ENCODE peak calls at places on chromosomes 6 and 20, in four cellular contexts. U is endothelial cell of umbilical vein, B is A549, G is fibroblast of lung. P is an unnamed sample.

GRCh38 chr20:48583801-48584200 is 244.0 kb downstream of the PREX1 start:
- DNase-seq in U (no peak), G (no peak), B (no peak), P (no peak)

GRCh38 chr6:120384671-120385070 is 949.6 kb downstream of the TBC1D32 start:
- DNase-seq in U (no peak), B (no peak), G (peak), P (peak)

GRCh38 chr6:146287691-146288369 is 255.8 kb upstream of the RAB32 start:
- DNase-seq in B (no peak), U (peak), G (peak), P (no peak)

GRCh38 chr6:6752129-6752528 is 163.6 kb downstream of the LY86 start:
- DNase-seq in U (no peak), B (no peak), G (peak), P (no peak)

GRCh38 chr20:35539756-35540212 is 2.1 kb upstream of the ERGIC3 start:
- DNase-seq in U (no peak), G (no peak), B (no peak), P (peak)

GRCh38 chr6:170238741-170239565 is 51.9 kb downstream of the DLL1 start:
- DNase-seq in G (no peak), B (no peak), U (no peak), P (no peak)

GRCh38 chr6:93079061-93079460 is 340.3 kb downstream of the EPHA7 start:
- DNase-seq in B (no peak), U (no peak), G (no peak), P (no peak)

GRCh38 chr6:56772737-56773184 is 130.1 kb upstream of the DST start:
- DNase-seq in U (peak), G (peak), B (peak), P (peak)

GRCh38 chr6:84284428-84285033 is 57.1 kb upstream of the CEP162 start:
- DNase-seq in U (peak), B (no peak), G (no peak), P (peak)

GRCh38 chr6:43147289-43147688 is 23.8 kb upstream of the SRF start:
- DNase-seq in U (no peak), B (no peak), G (no peak), P (no peak)

GRCh38 chr6:158115508-158115907 is 52.6 kb downstream of the SERAC1 start:
- DNase-seq in B (no peak), G (no peak), U (no peak), P (no peak)

GRCh38 chr20:37990571-37991151 is 42.6 kb downstream of the TTI1 start:
- DNase-seq in B (peak), U (peak), G (peak), P (peak)

GRCh38 chr6:43972915-43973304 is 154.3 kb downstream of the MRPL14 start:
- DNase-seq in G (peak), U (peak), B (no peak), P (peak)

GRCh38 chr20:5041433-5041832 is 40.1 kb upstream of the SLC23A2 start:
- DNase-seq in G (peak), B (no peak), U (no peak), P (no peak)

GRCh38 chr6:73032586-73032985 is 192.7 kb downstream of the KHDC1L start:
- DNase-seq in B (peak), U (no peak), G (peak), P (peak)

GRCh38 chr6:56040875-56041274 is 165.5 kb upstream of the BMP5 start:
- DNase-seq in B (no peak), U (no peak), G (peak), P (no peak)

GRCh38 chr6:87944541-87944954 is 103.1 kb upstream of the SPACA1 start:
- DNase-seq in B (peak), G (peak), U (no peak), P (peak)

GRCh38 chr6:35601331-35602132 is 87.2 kb downstream of the FKBP5 start:
- DNase-seq in U (peak), G (peak), B (peak), P (peak)

GRCh38 chr6:26158581-26159416 is 71.6 kb downstream of the HFE start:
- DNase-seq in G (peak), U (peak), B (no peak), P (peak)

GRCh38 chr6:3337521-3338350 is 79.0 kb downstream of the PSMG4 start:
- DNase-seq in U (peak), G (peak), B (peak), P (peak)

GRCh38 chr6:43828711-43829110 is 58.7 kb downstream of the VEGFA start:
- DNase-seq in B (no peak), G (no peak), U (no peak), P (peak)

GRCh38 chr20:58044286-58044685 is 184.2 kb downstream of the ANKRD60 start:
- DNase-seq in U (no peak), G (no peak), B (no peak), P (no peak)

GRCh38 chr6:4395386-4395785 is 260.0 kb upstream of the ECI2 start:
- DNase-seq in G (no peak), U (no peak), B (no peak), P (no peak)

GRCh38 chr6:36698196-36698595 is 570 bp downstream of the RAB44 start:
- DNase-seq in B (no peak), U (no peak), G (no peak), P (no peak)

GRCh38 chr6:32868257-32868788 is 14.3 kb downstream of the PSMB9 start:
- DNase-seq in G (peak), B (peak), U (peak), P (peak)

GRCh38 chr6:26064619-26065257 is 22.5 kb upstream of the HFE start:
- DNase-seq in B (no peak), G (peak), U (peak), P (peak)

GRCh38 chr6:43897571-43898302 is 127.7 kb downstream of the VEGFA start:
- DNase-seq in U (no peak), G (no peak), B (no peak), P (no peak)

GRCh38 chr6:27297484-27297856 is 14.6 kb downstream of the POM121L2 start:
- DNase-seq in G (no peak), B (no peak), U (no peak), P (no peak)

GRCh38 chr6:139146317-139146726 is 11.4 kb downstream of the HECA start:
- DNase-seq in B (no peak), G (no peak), U (no peak), P (no peak)

GRCh38 chr20:35523298-35523888 is 6.1 kb downstream of the C20orf173 start:
- DNase-seq in G (no peak), U (no peak), B (peak), P (peak)

GRCh38 chr6:151240036-151240685 is 394 bp downstream of the AKAP12 start:
- DNase-seq in B (peak), U (peak), G (peak), P (peak)

GRCh38 chr6:168133186-168133585 is 54.2 kb upstream of the FRMD1 start:
- DNase-seq in U (no peak), B (no peak), G (peak), P (no peak)

GRCh38 chr6:87807423-87807978 is 105.5 kb upstream of the AKIRIN2 start:
- DNase-seq in B (no peak), U (no peak), G (no peak), P (no peak)

GRCh38 chr20:57352305-57352704 is 1.2 kb downstream of the RAE1 start:
- DNase-seq in G (no peak), B (no peak), U (no peak), P (no peak)

GRCh38 chr6:872570-873125 is 179.7 kb upstream of the EXOC2 start:
- DNase-seq in G (no peak), U (no peak), B (no peak), P (no peak)

GRCh38 chr6:142845624-142846458 is 99.1 kb downstream of the HIVEP2 start:
- DNase-seq in U (peak), B (no peak), G (peak), P (peak)

GRCh38 chr6:116217069-116217468 is 36.8 kb downstream of the TSPYL4 start:
- DNase-seq in U (peak), B (peak), G (peak), P (peak)

DNA sequence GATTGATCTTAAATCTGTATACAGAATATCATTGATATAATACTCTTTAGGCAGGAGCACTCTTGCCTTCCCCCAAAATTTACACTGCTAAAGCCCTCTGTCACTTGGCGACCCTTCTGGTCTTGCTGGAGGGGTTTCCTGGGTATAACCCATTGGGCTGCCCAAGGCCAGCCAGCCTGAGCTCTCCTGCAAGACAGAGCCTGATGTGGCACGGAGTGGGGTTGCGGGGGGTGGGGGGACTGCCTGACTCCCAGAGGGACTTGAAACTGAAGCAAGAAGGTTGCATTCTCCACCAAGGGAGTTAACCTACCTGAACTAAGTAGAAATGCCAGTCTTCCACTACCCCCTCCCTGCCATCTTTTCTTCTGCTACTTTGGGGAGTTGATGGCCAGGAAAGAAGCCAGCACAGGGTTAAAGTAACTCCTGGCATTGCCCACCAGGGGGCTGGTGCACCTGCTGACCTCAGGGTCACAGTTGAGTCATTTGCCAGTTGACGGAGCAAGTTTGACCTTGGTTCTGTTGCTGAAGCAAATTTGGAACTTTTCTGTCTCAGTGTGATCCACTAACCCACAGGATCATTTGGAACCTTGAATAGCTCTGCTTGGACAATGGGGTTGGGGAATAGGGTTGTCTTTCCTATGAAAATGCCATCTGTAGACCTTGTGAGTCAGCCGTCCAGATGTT is 79.4 kb downstream of the ASXL1 start:
- DNase-seq in G (no peak), B (peak), U (no peak), P (no peak)
- TF ChIP-seq CTCF in G (peak), B (no peak), U (peak), P (no peak)

DNA sequence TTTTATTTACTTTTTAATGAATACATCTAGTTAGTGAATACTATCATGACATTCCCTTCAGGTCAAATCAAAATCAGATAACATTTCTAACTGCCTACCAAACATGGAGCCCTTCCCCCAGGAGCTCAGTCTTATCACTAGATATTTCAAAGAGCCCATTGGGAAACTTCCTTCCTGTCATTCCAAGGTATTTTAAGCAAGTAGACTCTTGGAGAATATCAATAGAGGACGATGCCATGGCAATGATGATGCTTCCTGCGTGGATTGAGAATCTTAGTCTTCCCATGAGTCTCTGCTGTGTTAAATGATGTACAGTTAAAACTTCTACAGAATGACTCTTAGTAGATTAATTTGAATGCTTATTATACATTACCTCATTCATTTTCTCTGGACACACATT is 384.9 kb downstream of the CENPW start:
- DNase-seq in G (no peak), U (no peak), B (no peak), P (no peak)
- TF ChIP-seq CTCF in G (no peak), U (no peak), B (no peak), P (no peak)

GRCh38 chr6:99434702-99435530 is 9.8 kb upstream of the PNISR start:
- DNase-seq in U (peak), G (peak), B (peak), P (peak)
- TF ChIP-seq CTCF in U (peak), G (peak), B (peak), P (peak)

GRCh38 chr20:54195483-54196472 is 12.1 kb upstream of the PFDN4 start:
- DNase-seq in G (no peak), B (no peak), U (no peak), P (no peak)

GRCh38 chr20:54200487-54201267 is 7.2 kb upstream of the PFDN4 start:
- DNase-seq in B (no peak), U (no peak), G (no peak), P (peak)

GRCh38 chr20:54199283-54199682 is 8.6 kb upstream of the PFDN4 start:
- DNase-seq in G (no peak), U (no peak), B (no peak), P (no peak)

GRCh38 chr20:54199721-54200176 is 8.1 kb upstream of the PFDN4 start:
- DNase-seq in G (peak), B (peak), U (peak), P (peak)

GRCh38 chr20:54197621-54198604 is 10.0 kb upstream of the PFDN4 start:
- DNase-seq in B (peak), G (peak), U (no peak), P (peak)
- TF ChIP-seq CTCF in B (peak), G (peak), U (no peak), P (peak)

GRCh38 chr20:15482525-15482924 is 1090.7 kb downstream of the KIF16B start:
- DNase-seq in U (no peak), G (no peak), B (no peak), P (peak)
- TF ChIP-seq CTCF in U (no peak), G (no peak), B (no peak), P (peak)

GRCh38 chr20:61733891-61734732 is 331.6 kb downstream of the TAF4 start:
- DNase-seq in B (no peak), G (no peak), U (no peak), P (no peak)

GRCh38 chr20:61732511-61733210 is 333.0 kb downstream of the TAF4 start:
- DNase-seq in U (no peak), G (no peak), B (no peak), P (no peak)

GRCh38 chr20:61730631-61731362 is 334.9 kb downstream of the TAF4 start:
- DNase-seq in G (no peak), U (no peak), B (no peak), P (no peak)

GRCh38 chr20:61733216-61733615 is 332.5 kb downstream of the TAF4 start:
- DNase-seq in U (no peak), B (no peak), G (no peak), P (no peak)

DNA sequence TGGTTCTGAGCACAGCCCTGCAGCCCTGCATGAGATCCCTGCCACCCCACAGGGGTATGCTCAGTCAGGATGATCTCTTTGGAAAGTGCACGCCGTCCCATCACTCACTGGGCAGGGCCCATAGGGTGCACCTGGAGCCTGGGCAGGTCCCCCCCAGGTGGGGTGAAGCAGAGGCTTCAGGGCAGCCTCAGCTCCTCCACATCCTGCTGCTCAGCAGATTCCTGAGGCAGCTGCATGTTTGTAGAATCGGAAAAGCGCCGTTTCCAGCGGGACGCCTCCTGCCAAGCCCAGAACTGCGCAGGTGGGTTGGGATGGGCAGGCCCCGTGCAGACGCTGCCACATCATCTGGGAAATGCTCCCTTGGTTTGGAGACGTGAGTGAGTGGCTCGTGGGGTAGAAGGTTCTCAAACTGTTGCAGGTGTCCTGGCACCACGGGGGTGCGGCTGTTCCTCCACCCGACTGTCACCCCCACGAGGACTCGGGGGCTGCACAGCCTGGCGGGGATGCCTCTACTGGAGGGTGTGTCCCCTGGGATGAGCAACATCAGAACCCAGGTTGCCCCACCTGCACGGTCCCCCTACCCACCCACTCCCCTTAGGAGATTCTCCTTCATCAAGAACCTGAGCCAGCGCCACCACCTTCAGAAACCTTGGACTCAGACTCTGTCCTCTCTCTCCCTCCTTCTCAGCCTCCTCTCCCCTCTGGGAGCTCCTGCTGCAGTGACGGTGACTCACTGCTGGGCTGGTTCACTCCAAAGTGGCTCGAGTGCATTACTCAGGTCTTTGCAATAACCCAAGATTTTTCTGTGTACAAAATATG is 334.1 kb downstream of the TAF4 start:
- DNase-seq in G (peak), U (no peak), B (peak), P (peak)
- TF ChIP-seq CTCF in G (no peak), U (no peak), B (no peak), P (no peak)

DNA sequence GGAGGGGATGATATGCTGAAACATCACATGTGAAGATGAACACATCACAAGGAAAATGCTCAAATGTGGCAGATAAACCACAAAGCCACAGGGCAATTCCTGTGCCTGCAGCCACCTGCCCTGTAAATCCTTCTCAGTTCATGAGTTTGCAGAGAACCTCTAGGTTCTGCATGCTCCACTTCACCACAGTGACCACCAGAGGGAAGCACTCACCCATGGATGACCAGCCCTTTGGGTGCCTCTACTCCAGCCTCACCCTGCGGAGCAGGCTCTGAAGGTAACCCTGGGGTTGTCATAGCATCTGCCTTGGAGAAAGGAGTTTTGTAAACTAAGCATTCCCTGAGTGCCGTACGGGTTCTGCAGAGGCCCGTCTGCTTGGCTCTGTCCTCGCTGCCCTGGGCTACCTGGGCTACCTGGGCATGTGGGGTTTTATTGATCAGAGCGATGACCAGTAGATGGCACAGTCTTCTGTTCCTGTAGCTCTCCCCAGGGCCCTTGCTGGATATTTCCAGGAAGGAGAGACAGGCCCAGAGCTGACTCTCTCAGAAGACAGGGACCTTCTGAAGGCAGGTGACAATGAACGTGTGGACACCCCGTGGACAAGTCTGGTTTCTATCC is 31.7 kb upstream of the CST1 start:
- DNase-seq in G (no peak), U (peak), B (peak), P (peak)
- TF ChIP-seq CTCF in G (peak), U (peak), B (peak), P (peak)

GRCh38 chr6:45226081-45226480 is 102.0 kb upstream of the RUNX2 start:
- DNase-seq in G (no peak), B (no peak), U (no peak), P (no peak)
- TF ChIP-seq CTCF in G (peak), B (no peak), U (no peak), P (no peak)

P was measured in epithelial cell of esophagus.